ENCODE peak calls at places on chromosomes 5 and 9, in eight cellular contexts. E is IMR-90, A is breast epithelium, D is testis, Z is HCT116, I is stomach, R is uterus, Q is spleen. O is an unnamed sample.

GRCh38 chr5:125823572-125823971 is 599.6 kb upstream of the GRAMD2B start:
- DNase-seq in E (peak; percentile 45), R (no peak), A (no peak), Z (no peak), I (no peak), Q (no peak), D (no peak), O (no peak)

GRCh38 chr5:107063511-107063910 is 607.2 kb downstream of the EFNA5 start:
- DNase-seq in Z (no peak), I (no peak), A (no peak), D (no peak), R (no peak), Q (no peak), E (peak; percentile 10), O (no peak)

GRCh38 chr5:88374391-88374790 is 105.7 kb upstream of the TMEM161B start:
- DNase-seq in Q (no peak), A (no peak), D (no peak), Z (no peak), R (no peak), I (no peak), E (no peak), O (no peak)

GRCh38 chr9:101354765-101355708 is 29.8 kb downstream of the BAAT start:
- DNase-seq in R (no peak), Q (no peak), I (no peak), D (no peak), Z (no peak), A (no peak), E (no peak), O (no peak)

GRCh38 chr9:80177949-80178480 is 606.2 kb downstream of the TLE4 start:
- DNase-seq in Q (no peak), I (no peak), A (no peak), D (no peak), Z (no peak), R (no peak), E (no peak), O (no peak)

GRCh38 chr9:20315672-20316071 is 306.6 kb downstream of the MLLT3 start:
- DNase-seq in R (no peak), A (no peak), I (no peak), D (no peak), Q (no peak), Z (no peak), E (peak; percentile 91), O (no peak)

GRCh38 chr5:137091473-137091872 is 407.7 kb downstream of the SPOCK1 start:
- DNase-seq in Z (no peak), I (no peak), A (peak; percentile 61), E (no peak), R (no peak), D (no peak), Q (no peak), O (no peak)

GRCh38 chr9:135525241-135526088 is 4.2 kb downstream of the LCN1 start:
- DNase-seq in Z (no peak), I (peak; percentile 14), R (no peak), D (no peak), E (no peak), Q (no peak), A (peak; percentile 42), O (no peak)

GRCh38 chr5:69491838-69492390 is 676 bp upstream of the OCLN start:
- DNase-seq in E (no peak), R (no peak), I (no peak), Z (no peak), Q (no peak), D (no peak), A (no peak), O (no peak)

GRCh38 chr9:125835655-125836054 is 88.5 kb downstream of the PBX3 start:
- DNase-seq in Q (no peak), I (no peak), A (no peak), E (no peak), R (no peak), D (no peak), Z (no peak), O (no peak)

GRCh38 chr9:15606667-15607472 is 54.0 kb downstream of the CCDC171 start:
- DNase-seq in A (no peak), R (no peak), Q (no peak), E (peak; percentile 35), Z (peak; percentile 22), I (no peak), D (no peak), O (peak; percentile 7)

GRCh38 chr5:33824516-33825195 is 67.1 kb downstream of the ADAMTS12 start:
- DNase-seq in Z (no peak), I (no peak), E (peak; percentile 81), Q (no peak), R (no peak), A (no peak), D (no peak), O (no peak)

GRCh38 chr9:76996700-76997099 is 22.8 kb upstream of the FOXB2 start:
- DNase-seq in I (no peak), A (no peak), Z (no peak), E (peak; percentile 21), D (peak; percentile 70), Q (no peak), R (peak; percentile 51), O (no peak)

GRCh38 chr5:145775893-145776444 is 59.2 kb downstream of the PRELID2 start:
- DNase-seq in E (peak; percentile 91), R (no peak), D (no peak), I (no peak), A (no peak), Z (peak; percentile 47), Q (no peak), O (no peak)

GRCh38 chr9:37417252-37417803 is 5.2 kb upstream of the GRHPR start:
- DNase-seq in Z (no peak), E (no peak), A (no peak), I (no peak), R (no peak), Q (peak; percentile 23), D (no peak), O (no peak)

GRCh38 chr5:31220968-31221367 is 27.5 kb downstream of the CDH6 start:
- DNase-seq in Q (no peak), Z (no peak), I (peak; percentile 70), E (peak; percentile 27), R (no peak), D (no peak), A (no peak), O (peak; percentile 11)

GRCh38 chr9:119963798-119964372 is 594.6 kb upstream of the BRINP1 start:
- DNase-seq in Q (no peak), D (no peak), I (peak; percentile 25), A (no peak), E (peak; percentile 89), Z (peak; percentile 33), R (no peak), O (peak; percentile 32)

GRCh38 chr9:91060520-91061343 is 259.1 kb downstream of the SYK start:
- DNase-seq in E (peak; percentile 99), I (peak; percentile 55), Q (no peak), Z (no peak), R (peak; percentile 69), A (no peak), D (peak; percentile 48), O (peak; percentile 53)

GRCh38 chr5:175343292-175343691 is 100.7 kb downstream of the DRD1 start:
- DNase-seq in I (no peak), A (no peak), R (no peak), Z (no peak), Q (no peak), D (no peak), E (no peak), O (no peak)

GRCh38 chr9:128102196-128102595 is 25.3 kb downstream of the PTGES2 start:
- DNase-seq in R (no peak), Z (no peak), Q (no peak), A (no peak), I (no peak), E (no peak), D (no peak), O (no peak)
- H3K4me1 ChIP-seq in R (peaks cover 43% of the 10 kb centered on the region), Z (peaks cover 27% of the 10 kb centered on the region), Q (peaks cover 39% of the 10 kb centered on the region), A (peaks cover 6% of the 10 kb centered on the region), I (peaks cover 58% of the 10 kb centered on the region), E (peaks cover 25% of the 10 kb centered on the region), D (peaks cover 76% of the 10 kb centered on the region), O (peaks cover 85% of the 10 kb centered on the region)

DNA sequence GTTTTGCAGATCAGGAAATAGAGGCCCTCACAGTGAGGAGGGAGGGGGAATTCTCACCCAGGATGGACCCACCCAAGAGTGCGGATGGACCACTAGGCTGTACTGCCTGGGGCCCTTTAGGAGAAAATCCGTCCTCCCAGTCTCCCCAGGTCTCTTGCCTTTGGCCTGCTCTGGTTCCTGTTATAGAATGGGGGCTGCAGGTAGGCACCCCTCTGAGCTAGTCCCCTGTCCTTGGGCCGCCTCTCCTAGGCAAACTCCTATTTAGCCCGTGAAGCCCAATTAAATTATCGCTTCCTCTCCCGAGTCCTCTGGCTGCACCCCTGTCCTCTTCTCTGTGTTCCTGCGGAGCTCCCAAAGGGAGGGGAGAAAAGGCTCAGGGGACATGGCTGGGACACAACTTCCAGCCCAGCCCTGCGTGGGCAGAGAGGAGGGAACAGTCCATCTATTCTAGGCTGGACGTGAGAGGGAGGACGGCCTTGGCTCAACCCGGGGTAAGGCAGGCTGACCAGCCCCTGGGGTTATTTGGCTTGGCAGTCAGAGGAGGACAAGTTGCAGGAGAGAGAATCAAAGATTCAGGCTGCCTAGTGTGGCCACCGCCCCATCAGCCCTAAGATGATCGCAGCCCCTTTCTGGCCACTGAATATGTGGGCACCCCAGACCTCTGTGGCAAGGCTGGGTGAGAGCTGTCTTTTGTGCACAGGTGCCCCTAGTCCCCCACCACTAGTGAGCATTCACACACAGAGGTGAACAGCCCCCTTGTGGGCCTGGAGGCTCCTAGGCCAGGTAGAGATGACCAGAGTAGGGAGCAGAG is 134.2 kb downstream of the C9orf50 start:
- DNase-seq in A (peak; percentile 91), D (peak; percentile 91), I (peak; percentile 79), Q (no peak), R (peak; percentile 84), E (peak; percentile 57), Z (no peak), O (peak; percentile 59)
- TF ChIP-seq POLR2A in A (no peak), D (no peak), I (no peak), Q (no peak), R (peak; percentile 21), E (no peak), Z (no peak), O (no peak)

GRCh38 chr5:150529147-150529546 is 21.2 kb downstream of the NDST1 start:
- DNase-seq in R (no peak), A (no peak), E (no peak), I (no peak), Q (no peak), Z (no peak), D (no peak), O (no peak)

GRCh38 chr5:150530423-150530822 is 22.5 kb downstream of the NDST1 start:
- DNase-seq in E (no peak), Z (no peak), R (no peak), D (no peak), I (no peak), A (no peak), Q (no peak), O (no peak)

GRCh38 chr5:150530992-150531588 is 23.2 kb downstream of the NDST1 start:
- DNase-seq in Z (no peak), Q (no peak), I (no peak), A (no peak), E (no peak), R (no peak), D (no peak), O (no peak)

GRCh38 chr5:150527808-150528207 is 19.9 kb downstream of the NDST1 start:
- DNase-seq in A (no peak), R (no peak), D (no peak), I (no peak), Q (no peak), E (no peak), Z (no peak), O (no peak)

GRCh38 chr5:150529555-150529954 is 21.6 kb downstream of the NDST1 start:
- DNase-seq in Z (no peak), A (no peak), D (no peak), I (no peak), R (no peak), Q (no peak), E (no peak), O (no peak)
- H3K36me3 ChIP-seq in Z (peaks cover 5% of the 10 kb centered on the region), A (no peaks in the 10 kb centered on the region), D (no peaks in the 10 kb centered on the region), I (peaks cover 30% of the 10 kb centered on the region), R (no peaks in the 10 kb centered on the region), Q (peaks cover 46% of the 10 kb centered on the region), E (peaks cover 45% of the 10 kb centered on the region), O (peaks cover 9% of the 10 kb centered on the region)

GRCh38 chr5:150641826-150642566 is 1.5 kb downstream of the SYNPO start:
- DNase-seq in E (no peak), Q (no peak), D (no peak), R (no peak), Z (no peak), I (no peak), A (no peak), O (no peak)
- H3K4me1 ChIP-seq in E (peaks cover 51% of the 10 kb centered on the region), Q (peaks cover 29% of the 10 kb centered on the region), D (peaks cover 88% of the 10 kb centered on the region), R (peaks cover 52% of the 10 kb centered on the region), Z (peaks cover 86% of the 10 kb centered on the region), I (peaks cover 86% of the 10 kb centered on the region), A (peaks cover 21% of the 10 kb centered on the region), O (peaks cover 87% of the 10 kb centered on the region)